ENCODE peak calls at places on chromosomes 6 and 20, in five cellular contexts. One of them, this sample, is unnamed.

GRCh38 chr6:159004592-159004991 is 4.6 kb upstream of the RSPH3 start:
- DNase-seq in HepG2: no peak
- DNase-seq in K562: no peak
- DNase-seq in SK-N-SH: no peak
- DNase-seq in HL-60: no peak
- DNase-seq in this sample: no peak

GRCh38 chr6:129188795-129189194 is 305.9 kb downstream of the LAMA2 start:
- DNase-seq in SK-N-SH: no peak
- DNase-seq in K562: no peak
- DNase-seq in HepG2: no peak
- DNase-seq in HL-60: no peak
- DNase-seq in this sample: no peak

GRCh38 chr6:161682982-161683381 is 409.1 kb upstream of the AGPAT4 start:
- DNase-seq in K562: no peak
- DNase-seq in HepG2: no peak
- DNase-seq in HL-60: no peak
- DNase-seq in SK-N-SH: no peak
- DNase-seq in this sample: no peak

GRCh38 chr6:14910692-14911547 is 334.9 kb upstream of the JARID2 start:
- DNase-seq in HL-60: peak; percentile 97
- DNase-seq in K562: no peak
- DNase-seq in SK-N-SH: no peak
- DNase-seq in HepG2: no peak
- DNase-seq in this sample: no peak

GRCh38 chr6:3370361-3371221 is 86.3 kb downstream of the SLC22A23 start:
- DNase-seq in SK-N-SH: no peak
- DNase-seq in HepG2: peak; percentile 91
- DNase-seq in HL-60: no peak
- DNase-seq in K562: no peak
- DNase-seq in this sample: no peak

GRCh38 chr20:46128310-46129151 is 10.4 kb downstream of the CD40 start:
- DNase-seq in SK-N-SH: peak; percentile 89
- DNase-seq in K562: peak; percentile 70
- DNase-seq in HL-60: no peak
- DNase-seq in HepG2: peak; percentile 23
- DNase-seq in this sample: peak; percentile 78

GRCh38 chr20:41330343-41330720 is 10.3 kb upstream of the LPIN3 start:
- DNase-seq in HepG2: no peak
- DNase-seq in SK-N-SH: no peak
- DNase-seq in HL-60: no peak
- DNase-seq in K562: no peak
- DNase-seq in this sample: no peak

GRCh38 chr20:23011008-23011721 is 23.9 kb upstream of the SSTR4 start:
- DNase-seq in HepG2: no peak
- DNase-seq in K562: no peak
- DNase-seq in SK-N-SH: no peak
- DNase-seq in HL-60: no peak
- DNase-seq in this sample: no peak

GRCh38 chr6:71190809-71191208 is 97.8 kb upstream of the OGFRL1 start:
- DNase-seq in SK-N-SH: peak; percentile 10
- DNase-seq in K562: no peak
- DNase-seq in HepG2: peak; percentile 11
- DNase-seq in HL-60: no peak
- DNase-seq in this sample: no peak

DNA sequence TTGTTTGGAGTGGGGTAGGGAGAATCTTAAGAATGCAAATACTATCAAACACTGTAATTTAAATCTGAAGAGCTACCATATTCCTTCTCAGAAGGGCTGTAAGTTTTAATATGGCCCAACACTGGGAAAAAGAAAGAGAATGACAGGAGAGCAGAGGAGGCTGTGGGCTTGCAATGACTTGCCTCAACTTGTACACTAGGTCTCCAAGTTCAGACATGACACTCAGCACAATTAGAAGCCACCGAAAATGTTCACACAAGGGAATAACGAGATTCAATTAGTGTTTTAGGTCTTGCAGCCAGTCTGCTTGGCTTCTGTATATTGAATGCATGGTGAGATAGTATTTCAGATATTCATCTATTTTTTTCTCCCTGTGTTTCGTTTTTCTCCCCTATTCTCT is 89.4 kb downstream of the HS3ST5 start:
- DNase-seq in HL-60: no peak
- DNase-seq in SK-N-SH: no peak
- DNase-seq in K562: no peak
- DNase-seq in HepG2: no peak
- DNase-seq in this sample: no peak
- TF ChIP-seq GABPA in HL-60: no peak
- TF ChIP-seq GABPA in SK-N-SH: no peak
- TF ChIP-seq GABPA in K562: no peak
- TF ChIP-seq GABPA in HepG2: no peak
- TF ChIP-seq GABPA in this sample: no peak

DNA sequence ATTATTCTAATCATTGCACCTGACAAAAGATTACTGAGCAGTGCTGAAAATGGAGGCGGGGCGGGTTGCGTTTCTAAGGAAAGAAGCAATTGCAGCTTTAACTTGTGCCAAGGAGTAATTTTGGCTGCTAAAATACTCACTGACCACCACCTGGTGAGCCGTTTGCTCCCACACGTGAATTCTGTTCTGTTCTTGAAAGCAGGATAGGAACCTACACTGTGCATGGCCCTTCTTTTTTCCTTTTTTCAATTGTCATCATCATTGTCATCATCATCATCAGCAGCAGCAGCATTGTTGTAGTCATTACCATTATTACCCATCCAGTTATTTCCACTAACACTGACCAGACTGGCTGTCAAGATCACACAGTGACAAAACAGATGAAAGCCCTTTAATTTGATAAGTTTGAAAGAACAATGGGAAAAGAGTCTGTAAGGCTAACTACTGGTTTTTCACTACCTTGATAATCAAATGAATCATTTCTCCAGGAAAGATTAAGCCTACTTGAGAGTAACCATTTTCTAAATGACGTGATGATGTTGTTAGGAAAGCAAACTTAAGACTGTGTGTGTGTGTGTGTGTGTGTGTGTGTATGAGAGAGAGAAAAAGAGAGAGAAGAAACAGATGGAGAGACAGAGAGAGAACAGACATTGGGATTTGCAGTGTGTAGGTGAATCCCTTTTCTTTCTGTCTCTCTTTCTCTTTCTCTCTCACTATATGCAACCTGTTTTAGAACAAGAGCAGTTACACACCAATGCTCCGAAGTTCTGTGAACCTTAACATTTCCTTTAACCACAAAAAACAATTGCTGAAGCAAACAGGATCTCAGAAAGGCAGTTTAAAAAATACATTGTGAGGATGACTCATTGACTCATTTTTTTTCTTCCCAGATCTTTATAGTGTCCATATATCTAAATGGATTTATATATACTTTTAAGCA is 3.7 kb downstream of the RIPOR2 start:
- DNase-seq in HL-60: no peak
- DNase-seq in K562: no peak
- DNase-seq in HepG2: no peak
- DNase-seq in SK-N-SH: no peak
- DNase-seq in this sample: no peak
- TF ChIP-seq GABPA in HL-60: no peak
- TF ChIP-seq GABPA in K562: no peak
- TF ChIP-seq GABPA in HepG2: no peak
- TF ChIP-seq GABPA in SK-N-SH: no peak
- TF ChIP-seq GABPA in this sample: no peak

DNA sequence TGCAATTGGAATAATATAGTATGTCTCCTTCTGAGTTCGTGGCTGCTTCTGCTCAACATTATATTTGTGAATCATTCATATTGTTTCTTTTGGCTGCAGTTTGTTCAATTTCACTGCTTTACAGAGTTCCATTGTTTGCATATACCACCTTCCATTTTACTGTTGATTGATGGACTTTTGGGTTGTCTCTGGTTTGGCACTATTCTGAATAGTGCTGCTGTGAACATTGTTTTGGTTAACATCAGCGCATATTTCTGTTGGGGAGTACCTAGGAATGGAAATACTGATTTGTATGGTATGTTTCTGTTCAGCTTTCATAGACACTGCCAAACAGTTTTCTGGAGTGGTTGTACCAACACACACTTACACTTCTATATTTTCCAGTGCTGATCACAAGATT is 46.9 kb downstream of the UST start:
- DNase-seq in SK-N-SH: no peak
- DNase-seq in HepG2: no peak
- DNase-seq in HL-60: no peak
- DNase-seq in K562: no peak
- DNase-seq in this sample: no peak
- TF ChIP-seq GABPA in SK-N-SH: no peak
- TF ChIP-seq GABPA in HepG2: no peak
- TF ChIP-seq GABPA in HL-60: no peak
- TF ChIP-seq GABPA in K562: no peak
- TF ChIP-seq GABPA in this sample: no peak

DNA sequence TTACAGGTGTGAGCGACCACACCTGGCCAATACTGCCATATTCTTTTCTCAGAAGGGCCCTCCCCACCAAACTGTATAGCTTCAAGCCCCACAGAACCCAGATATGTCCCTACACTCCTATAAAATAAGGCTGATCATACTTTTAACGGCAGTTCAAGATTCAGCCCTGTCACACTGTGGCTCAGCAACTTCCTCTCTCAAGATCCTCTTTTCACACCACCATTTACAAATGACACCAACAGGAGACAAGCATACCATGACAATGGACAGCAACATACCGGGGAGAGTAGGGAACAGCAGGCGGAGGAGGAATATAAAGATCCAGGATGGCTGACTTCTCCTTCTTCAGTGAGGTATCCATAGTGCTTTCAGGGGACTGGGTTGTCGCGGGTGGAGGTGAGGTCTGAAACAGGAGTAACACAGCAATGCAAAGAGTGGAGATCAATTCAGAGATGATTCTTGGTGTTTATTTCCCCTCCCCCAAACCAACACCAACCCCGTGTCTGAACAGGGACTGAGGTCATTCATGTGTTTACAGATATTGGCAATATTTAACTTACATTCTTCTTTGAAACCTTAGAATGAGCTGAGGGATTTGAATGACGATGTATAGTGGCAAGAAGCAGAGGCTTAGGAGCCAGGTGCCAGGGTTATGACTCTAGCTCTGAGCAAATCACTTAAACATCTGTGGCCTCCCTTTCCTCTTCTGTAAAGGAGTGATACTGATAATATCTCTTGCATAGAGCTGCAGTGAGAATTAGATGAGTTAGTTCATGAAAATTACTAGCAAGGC is 57.6 kb upstream of the IPCEF1 start:
- DNase-seq in HL-60: peak; percentile 75
- DNase-seq in K562: no peak
- DNase-seq in HepG2: peak; percentile 67
- DNase-seq in SK-N-SH: no peak
- DNase-seq in this sample: no peak
- TF ChIP-seq GABPA in HL-60: no peak
- TF ChIP-seq GABPA in K562: no peak
- TF ChIP-seq GABPA in HepG2: no peak
- TF ChIP-seq GABPA in SK-N-SH: no peak
- TF ChIP-seq GABPA in this sample: no peak

DNA sequence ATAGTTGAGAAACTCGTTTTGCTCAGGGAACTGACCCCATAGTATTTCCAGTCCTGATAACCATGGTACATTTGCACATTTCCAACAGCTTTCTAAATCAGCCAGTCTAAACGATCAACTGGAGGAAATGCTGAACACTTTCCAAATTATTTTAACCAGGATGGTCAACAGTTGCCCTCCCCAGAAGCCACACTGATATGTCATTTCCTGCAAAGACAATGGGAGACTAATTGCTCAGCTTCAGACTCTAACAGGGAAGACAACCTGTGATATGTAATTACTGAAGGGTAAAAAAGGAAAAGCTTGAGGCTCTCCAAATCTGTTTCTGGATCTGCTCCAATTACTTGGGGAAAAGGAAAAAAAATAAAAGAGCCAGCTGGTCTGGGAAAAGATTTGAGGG is 88.8 kb downstream of the FYN start:
- DNase-seq in HepG2: no peak
- DNase-seq in K562: no peak
- DNase-seq in HL-60: no peak
- DNase-seq in SK-N-SH: no peak
- DNase-seq in this sample: no peak
- TF ChIP-seq GABPA in HepG2: no peak
- TF ChIP-seq GABPA in K562: no peak
- TF ChIP-seq GABPA in HL-60: no peak
- TF ChIP-seq GABPA in SK-N-SH: no peak
- TF ChIP-seq GABPA in this sample: no peak

GRCh38 chr6:43373252-43373875 is 3.9 kb upstream of the ZNF318 start:
- DNase-seq in K562: no peak
- DNase-seq in HL-60: no peak
- DNase-seq in SK-N-SH: no peak
- DNase-seq in HepG2: no peak
- DNase-seq in this sample: no peak

GRCh38 chr6:43367245-43367984 is 2.0 kb downstream of the ZNF318 start:
- DNase-seq in HL-60: peak; percentile 17
- DNase-seq in K562: no peak
- DNase-seq in HepG2: no peak
- DNase-seq in SK-N-SH: no peak
- DNase-seq in this sample: no peak

GRCh38 chr6:43369174-43370002 is at the start of gene ZNF318:
- DNase-seq in SK-N-SH: peak; percentile 96
- DNase-seq in HepG2: peak; percentile 93
- DNase-seq in HL-60: peak; percentile 95
- DNase-seq in K562: peak; percentile 98
- DNase-seq in this sample: peak; percentile 92

DNA sequence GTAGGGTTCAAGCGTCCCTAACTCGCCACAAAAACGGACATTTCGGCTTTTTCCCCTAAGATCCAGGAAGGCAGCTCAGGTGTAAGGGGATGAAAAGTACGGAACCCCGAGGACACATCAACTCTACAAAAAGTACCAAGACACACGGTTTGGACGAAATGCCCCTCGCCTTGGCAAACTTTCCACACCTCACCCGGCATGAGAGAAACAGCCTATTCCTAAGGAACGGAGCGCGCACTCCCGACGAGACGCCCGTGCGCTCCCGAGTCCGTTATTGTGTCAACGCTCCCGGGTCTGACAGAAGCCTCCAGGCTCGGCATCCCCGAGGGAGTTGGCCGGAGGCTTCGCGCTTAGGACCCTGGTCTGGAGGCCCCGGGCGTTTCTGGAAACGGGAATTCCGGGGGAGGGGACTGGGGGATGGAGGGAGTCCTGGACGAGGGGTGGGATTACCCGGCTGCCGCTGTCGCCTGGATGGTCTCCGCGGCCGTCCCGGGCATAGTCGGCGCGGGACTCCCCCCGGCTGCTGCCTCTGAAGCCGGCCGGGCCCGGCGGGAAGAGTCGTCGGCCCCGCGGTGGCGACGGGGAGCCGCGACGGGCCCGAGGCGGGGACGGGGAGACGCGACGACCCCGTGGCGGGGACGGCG is 808 bp downstream of the ZNF318 start:
- DNase-seq in SK-N-SH: peak; percentile 74
- DNase-seq in K562: peak; percentile 56
- DNase-seq in HepG2: peak; percentile 29
- DNase-seq in HL-60: peak; percentile 10
- DNase-seq in this sample: no peak
- TF ChIP-seq GABPA in SK-N-SH: no peak
- TF ChIP-seq GABPA in K562: no peak
- TF ChIP-seq GABPA in HepG2: no peak
- TF ChIP-seq GABPA in HL-60: no peak
- TF ChIP-seq GABPA in this sample: no peak